ENCODE peak calls at places on chromosome 7, in five cellular contexts. W, Z, K, C and M are unnamed samples.

GRCh38 chr7:23062452-23062851 is 43.1 kb upstream of the KLHL7 start:
- DNase-seq in K (peak; percentile 23), W (no peak), Z (no peak), C (no peak), M (peak; percentile 11)

GRCh38 chr7:83849135-83849534 is 200.2 kb upstream of the SEMA3E start:
- DNase-seq in K (no peak), C (no peak), W (no peak), Z (no peak), M (no peak)

GRCh38 chr7:128831994-128832879 is 2.0 kb downstream of the FLNC start:
- DNase-seq in Z (peak; percentile 81), K (no peak), W (no peak), C (peak; percentile 68), M (no peak)

GRCh38 chr7:40356871-40357676 is 222.3 kb downstream of the SUGCT start:
- DNase-seq in Z (no peak), C (no peak), W (no peak), K (no peak), M (no peak)

GRCh38 chr7:55505259-55505658 is 67.0 kb downstream of the VOPP1 start:
- DNase-seq in C (no peak), Z (no peak), W (no peak), K (no peak), M (no peak)

GRCh38 chr7:36088553-36088952 is 64.5 kb upstream of the EEPD1 start:
- DNase-seq in K (no peak), C (no peak), W (no peak), Z (no peak), M (no peak)

GRCh38 chr7:121558288-121558687 is 162.2 kb upstream of the FAM3C start:
- DNase-seq in Z (no peak), C (no peak), W (no peak), K (no peak), M (no peak)

GRCh38 chr7:67463983-67464382 is 467.4 kb downstream of the TYW1 start:
- DNase-seq in Z (no peak), W (no peak), K (no peak), C (no peak), M (no peak)

GRCh38 chr7:40470111-40470736 is 335.4 kb downstream of the SUGCT start:
- DNase-seq in Z (peak; percentile 57), K (no peak), W (no peak), C (no peak), M (no peak)

GRCh38 chr7:128888756-128889095 is 21.8 kb downstream of the KCP start:
- DNase-seq in Z (no peak), C (no peak), K (no peak), W (no peak), M (no peak)

GRCh38 chr7:42235734-42236133 is 1.3 kb downstream of the GLI3 start:
- DNase-seq in C (peak; percentile 13), Z (no peak), W (no peak), K (no peak), M (no peak)

GRCh38 chr7:26348234-26348851 is 56.7 kb downstream of the SNX10 start:
- DNase-seq in K (no peak), Z (no peak), C (no peak), W (no peak), M (no peak)

GRCh38 chr7:127953966-127954365 is 77.3 kb downstream of the LRRC4 start:
- DNase-seq in W (no peak), Z (no peak), C (no peak), K (no peak), M (no peak)

GRCh38 chr7:150406311-150406564 is 27.1 kb downstream of the ZNF775 start:
- DNase-seq in C (no peak), K (no peak), W (no peak), Z (peak; percentile 61), M (no peak)

GRCh38 chr7:94779070-94779469 is 123.1 kb upstream of the SGCE start:
- DNase-seq in K (no peak), C (no peak), W (no peak), Z (no peak), M (no peak)

GRCh38 chr7:45174328-45174610 is 16.7 kb downstream of the RAMP3 start:
- DNase-seq in W (no peak), K (no peak), C (no peak), Z (peak; percentile 43), M (no peak)

GRCh38 chr7:9937944-9938631 is 1035.6 kb upstream of the PHF14 start:
- DNase-seq in K (no peak), C (no peak), Z (no peak), W (no peak), M (no peak)

GRCh38 chr7:38548605-38549004 is 82.6 kb downstream of the AMPH start:
- DNase-seq in Z (no peak), K (no peak), C (no peak), W (no peak), M (no peak)

DNA sequence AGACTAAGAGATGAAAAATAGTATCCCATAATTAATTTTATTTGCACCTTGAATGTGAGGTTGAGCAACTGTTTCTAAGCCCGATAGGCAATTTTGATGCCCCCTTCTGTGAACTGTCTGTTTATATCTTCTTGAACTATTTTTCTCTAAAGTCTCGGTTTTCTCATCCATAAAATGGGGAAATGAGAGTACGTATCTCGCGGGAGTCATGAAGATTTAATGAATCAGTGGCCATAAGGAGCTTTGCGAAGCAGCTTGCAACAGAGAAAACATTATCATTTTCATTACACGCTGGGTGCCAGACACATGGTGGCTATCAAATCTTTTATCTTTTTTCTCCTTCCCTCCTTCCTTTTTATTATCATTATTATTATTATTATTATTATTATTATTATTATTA is 108.1 kb upstream of the CARD11 start:
- DNase-seq in Z (no peak), W (no peak), C (no peak), K (no peak), M (no peak)
- H3K4me3 ChIP-seq in Z (no peak overlapping the region), W (no peak overlapping the region), C (no peak overlapping the region), K (no peak overlapping the region), M (no peak overlapping the region)

GRCh38 chr7:106112972-106113421 is 885 bp upstream of the SYPL1 start:
- DNase-seq in K (no peak), C (no peak), W (no peak), Z (no peak), M (no peak)
- H3K4me3 ChIP-seq in K (peak overlapping the region; percentile 59), C (peak overlapping the region; percentile 79), W (peak overlapping the region; percentile 88), Z (no peak overlapping the region), M (peak overlapping the region; percentile 64)

GRCh38 chr7:93146036-93146435 is 2.1 kb downstream of the SAMD9L start:
- DNase-seq in Z (no peak), C (no peak), W (no peak), K (no peak), M (no peak)
- H3K4me3 ChIP-seq in Z (no peak overlapping the region), C (no peak overlapping the region), W (peak overlapping the region; percentile 99), K (no peak overlapping the region), M (no peak overlapping the region)

DNA sequence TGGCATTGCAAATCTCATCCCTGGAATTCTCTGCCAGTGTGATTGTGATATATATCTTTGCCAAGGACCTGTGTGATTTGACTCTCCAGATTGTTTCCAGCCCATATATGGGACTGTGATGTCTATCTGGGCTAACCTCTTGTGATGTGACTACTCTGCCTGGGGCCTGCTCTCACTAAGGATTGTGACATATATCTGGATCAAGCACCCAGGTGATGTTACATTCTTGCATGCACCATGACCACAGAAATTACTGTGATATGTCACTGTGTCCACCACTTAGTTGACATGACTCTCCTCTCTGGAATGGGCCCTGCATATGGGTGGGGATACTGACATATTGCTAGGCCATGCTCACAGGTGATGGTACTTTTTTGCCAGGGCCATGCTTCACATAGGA is 86.6 kb downstream of the ZNF736 start:
- DNase-seq in Z (no peak), W (no peak), C (no peak), K (no peak), M (no peak)
- H3K4me3 ChIP-seq in Z (no peak overlapping the region), W (no peak overlapping the region), C (no peak overlapping the region), K (no peak overlapping the region), M (no peak overlapping the region)

GRCh38 chr7:98870071-98870651 is 347 bp upstream of the TMEM130 start:
- DNase-seq in Z (peak; percentile 92), K (no peak), W (peak; percentile 42), C (peak; percentile 45), M (peak; percentile 53)
- H3K4me3 ChIP-seq in Z (peak overlapping the region; percentile 17), K (peak overlapping the region; percentile 64), W (no peak overlapping the region), C (peak overlapping the region; percentile 50), M (peak overlapping the region; percentile 28)

DNA sequence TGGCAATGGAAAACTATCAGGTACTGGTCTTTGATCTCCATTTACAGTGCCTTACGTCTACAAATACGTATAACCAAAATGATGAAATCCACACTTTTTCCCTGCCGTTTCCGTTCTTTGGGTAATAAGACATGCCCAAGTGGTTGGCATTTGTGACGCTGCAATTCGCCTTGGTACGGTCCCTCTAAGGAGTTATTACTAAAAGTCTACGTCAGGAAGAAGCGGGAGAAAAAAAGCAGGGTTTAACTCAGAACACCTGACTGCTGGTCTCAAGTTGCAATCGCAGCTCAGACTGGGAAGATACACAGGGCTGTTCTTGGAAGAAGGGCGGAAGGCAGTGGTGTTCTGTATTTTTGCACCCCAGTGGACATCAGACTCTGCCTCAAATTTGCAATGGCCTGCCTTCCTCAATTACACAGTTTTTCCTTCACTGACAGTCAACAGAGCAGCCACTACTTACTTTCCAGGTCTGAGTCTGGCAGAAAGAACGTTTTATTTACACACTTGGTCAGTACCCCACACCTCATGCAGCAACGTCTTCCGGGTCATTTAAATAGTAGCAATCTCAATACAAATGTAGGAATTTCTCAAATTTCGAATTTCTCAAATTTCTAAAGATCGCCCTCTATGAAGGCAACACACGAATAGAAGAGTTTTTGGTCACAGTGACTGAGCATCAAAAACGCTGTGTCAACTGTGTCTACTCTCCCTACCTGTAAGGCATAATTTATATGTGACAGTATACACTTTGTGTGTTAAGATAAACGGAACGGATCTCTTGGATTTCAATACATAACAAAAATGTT is 2.1 kb downstream of the BAIAP2L1 start:
- DNase-seq in C (no peak), K (no peak), W (no peak), Z (no peak), M (no peak)
- H3K4me3 ChIP-seq in C (no peak overlapping the region), K (no peak overlapping the region), W (no peak overlapping the region), Z (no peak overlapping the region), M (no peak overlapping the region)

DNA sequence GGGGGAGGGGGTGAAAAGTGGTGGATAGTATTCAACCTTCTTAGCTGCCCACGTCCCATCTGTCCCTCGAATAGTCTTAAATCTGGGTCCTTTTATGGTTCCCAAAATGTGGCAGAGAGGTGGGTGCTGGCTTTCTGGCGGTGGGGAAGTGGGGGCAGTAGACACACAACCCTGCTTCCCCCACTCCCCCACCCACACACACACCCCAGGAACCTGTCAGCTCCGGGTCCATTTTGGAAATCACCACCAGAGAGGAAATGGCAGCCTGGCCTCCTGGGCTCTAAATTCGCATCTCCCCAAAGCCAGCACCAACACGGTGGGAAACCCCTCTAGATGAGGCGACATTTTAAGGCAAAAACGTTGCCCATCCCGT is 827 bp downstream of the TMEM130 start:
- DNase-seq in K (no peak), Z (no peak), C (no peak), W (no peak), M (no peak)
- H3K4me3 ChIP-seq in K (peak overlapping the region; percentile 64), Z (no peak overlapping the region), C (no peak overlapping the region), W (no peak overlapping the region), M (no peak overlapping the region)

GRCh38 chr7:69610675-69611037 is 12.4 kb downstream of the AUTS2 start:
- DNase-seq in Z (no peak), W (no peak), K (no peak), C (no peak), M (no peak)
- H3K4me3 ChIP-seq in Z (no peak overlapping the region), W (no peak overlapping the region), K (no peak overlapping the region), C (no peak overlapping the region), M (no peak overlapping the region)